ENCODE peak calls at places on chromosomes 4 and X, in seven cellular contexts. F is HCT116; J is tibial nerve; A is kidney; V is CD8-positive, alpha-beta memory T cell; N is right cardiac atrium; M is endothelial cell of umbilical vein. R is an unnamed sample. For H3K9me3, the result is how much of the 10 kb centered on the place peaks cover.

GRCh38 chr4:158914178-158914577 is 145.4 kb downstream of the FNIP2 start:
- DNase-seq in F (no peak), J (no peak), A (no peak), V (no peak), N (no peak), M (peak), R (no peak)

GRCh38 chr4:140237616-140238352 is 83.8 kb upstream of the MAML3 start:
- DNase-seq in F (no peak), J (peak), A (peak), V (no peak), N (peak), M (peak), R (no peak)

GRCh38 chr4:80033581-80033980 is 39.4 kb downstream of the ANTXR2 start:
- DNase-seq in F (no peak), J (no peak), A (no peak), V (no peak), N (no peak), M (no peak), R (no peak)

GRCh38 chr4:1408418-1408817 is 2.2 kb upstream of the NKX1-1 start:
- DNase-seq in F (no peak), J (no peak), A (no peak), V (no peak), N (peak), M (no peak), R (no peak)

GRCh38 chr4:143358923-143359694 is 22.4 kb downstream of the GAB1 start:
- DNase-seq in F (no peak), J (no peak), A (peak), V (no peak), N (no peak), M (peak), R (no peak)

GRCh38 chr4:78656968-78657445 is 105.4 kb downstream of the ANXA3 start:
- DNase-seq in F (no peak), J (no peak), A (no peak), V (no peak), N (no peak), M (peak), R (no peak)

GRCh38 chr4:160235771-160236170 is 1132.9 kb downstream of the RAPGEF2 start:
- DNase-seq in F (no peak), J (no peak), A (no peak), V (no peak), N (no peak), M (no peak), R (no peak)

GRCh38 chr4:1711055-1711905 is 839 bp downstream of the SLBP start:
- DNase-seq in F (no peak), J (no peak), A (peak), V (peak), N (peak), M (peak), R (peak)

GRCh38 chrX:129925305-129926092 is 19.5 kb downstream of the UTP14A start:
- DNase-seq in F (peak), J (peak), A (no peak), V (peak), N (peak), M (peak), R (peak)

GRCh38 chrX:53294024-53294648 is 12.8 kb upstream of the IQSEC2 start:
- DNase-seq in F (no peak), J (no peak), A (peak), V (no peak), N (no peak), M (peak), R (no peak)

GRCh38 chr4:8478801-8479744 is 38.5 kb downstream of the TRMT44 start:
- DNase-seq in F (no peak), J (no peak), A (no peak), V (no peak), N (no peak), M (no peak), R (no peak)

GRCh38 chr4:40046311-40046980 is 10.2 kb upstream of the N4BP2 start:
- DNase-seq in F (no peak), J (no peak), A (no peak), V (no peak), N (no peak), M (peak), R (no peak)

GRCh38 chr4:28730304-28730703 is 1869.7 kb downstream of the STIM2 start:
- DNase-seq in F (no peak), J (no peak), A (no peak), V (no peak), N (no peak), M (no peak), R (no peak)

GRCh38 chrX:133715715-133716114 is 269.7 kb downstream of the GPC3 start:
- DNase-seq in F (no peak), J (no peak), A (no peak), V (no peak), N (no peak), M (no peak), R (no peak)

GRCh38 chrX:91414710-91415109 is 19.9 kb upstream of the PABPC5 start:
- DNase-seq in F (no peak), J (no peak), A (no peak), V (no peak), N (no peak), M (no peak), R (no peak)

GRCh38 chr4:153075836-153076235 is 128.4 kb upstream of the TRIM2 start:
- DNase-seq in F (no peak), J (no peak), A (no peak), V (no peak), N (no peak), M (no peak), R (no peak)

GRCh38 chrX:32530802-32531403 is 680.4 kb downstream of the DMD start:
- DNase-seq in F (no peak), J (no peak), A (no peak), V (no peak), N (no peak), M (peak), R (no peak)

GRCh38 chr4:5964030-5964429 is 54.2 kb downstream of the C4orf50 start:
- DNase-seq in F (no peak), J (no peak), A (no peak), V (no peak), N (no peak), M (no peak), R (no peak)

GRCh38 chrX:45767021-45767491 is 566.4 kb upstream of the DIPK2B start:
- DNase-seq in F (no peak), J (no peak), A (no peak), V (no peak), N (no peak), M (peak), R (no peak)

GRCh38 chrX:330726-331144 is 12.1 kb upstream of the GTPBP6 start:
- DNase-seq in F (no peak), J (no peak), A (peak), V (no peak), N (no peak), M (no peak), R (no peak)

GRCh38 chr4:61478340-61478739 is 278.2 kb downstream of the ADGRL3 start:
- DNase-seq in F (no peak), J (no peak), A (no peak), V (no peak), N (no peak), M (no peak), R (no peak)

GRCh38 chr4:61561028-61561427 is 360.9 kb downstream of the ADGRL3 start:
- DNase-seq in F (no peak), J (no peak), A (no peak), V (no peak), N (no peak), M (no peak), R (no peak)

GRCh38 chrX:53048169-53049126 is at the start of gene GPR173:
- DNase-seq in F (no peak), J (peak), A (peak), V (no peak), N (peak), M (peak), R (no peak)

GRCh38 chr4:68373513-68373912 is 23.6 kb upstream of the YTHDC1 start:
- DNase-seq in F (no peak), J (peak), A (peak), V (peak), N (peak), M (peak), R (peak)

GRCh38 chr4:86891785-86892638 is at the start of gene C4orf36:
- DNase-seq in F (peak), J (peak), A (peak), V (no peak), N (peak), M (peak), R (peak)

GRCh38 chrX:118226060-118226428 is 109.4 kb upstream of the KLHL13 start:
- DNase-seq in F (no peak), J (no peak), A (no peak), V (no peak), N (no peak), M (peak), R (no peak)

GRCh38 chr4:119300072-119300387 is 21.9 kb downstream of the FABP2 start:
- DNase-seq in F (no peak), J (no peak), A (peak), V (peak), N (peak), M (peak), R (no peak)

GRCh38 chrX:132467029-132467428 is 21.8 kb downstream of the MBNL3 start:
- DNase-seq in F (no peak), J (no peak), A (no peak), V (no peak), N (no peak), M (no peak), R (no peak)

GRCh38 chr4:2322227-2322626 is 60.3 kb upstream of the MXD4 start:
- DNase-seq in F (no peak), J (no peak), A (peak), V (no peak), N (no peak), M (no peak), R (no peak)

GRCh38 chrX:53188763-53189162 is 36.2 kb downstream of the KDM5C start:
- DNase-seq in F (no peak), J (no peak), A (no peak), V (no peak), N (no peak), M (no peak), R (no peak)

GRCh38 chr4:128310266-128310697 is 22.7 kb upstream of the PGRMC2 start:
- DNase-seq in F (no peak), J (no peak), A (no peak), V (no peak), N (peak), M (no peak), R (no peak)

GRCh38 chrX:40145001-40145631 is 47.4 kb upstream of the BCOR start:
- DNase-seq in F (no peak), J (no peak), A (no peak), V (no peak), N (peak), M (no peak), R (no peak)

GRCh38 chr4:140595065-140595464 is 26.3 kb upstream of the UCP1 start:
- DNase-seq in F (peak), J (no peak), A (no peak), V (no peak), N (no peak), M (peak), R (no peak)

GRCh38 chr4:7281316-7282093 is 89.2 kb downstream of the SORCS2 start:
- DNase-seq in F (no peak), J (no peak), A (no peak), V (no peak), N (no peak), M (no peak), R (no peak)

GRCh38 chr4:47786958-47787370 is 50.9 kb downstream of the CORIN start:
- DNase-seq in F (no peak), J (no peak), A (no peak), V (no peak), N (no peak), M (no peak), R (no peak)

DNA sequence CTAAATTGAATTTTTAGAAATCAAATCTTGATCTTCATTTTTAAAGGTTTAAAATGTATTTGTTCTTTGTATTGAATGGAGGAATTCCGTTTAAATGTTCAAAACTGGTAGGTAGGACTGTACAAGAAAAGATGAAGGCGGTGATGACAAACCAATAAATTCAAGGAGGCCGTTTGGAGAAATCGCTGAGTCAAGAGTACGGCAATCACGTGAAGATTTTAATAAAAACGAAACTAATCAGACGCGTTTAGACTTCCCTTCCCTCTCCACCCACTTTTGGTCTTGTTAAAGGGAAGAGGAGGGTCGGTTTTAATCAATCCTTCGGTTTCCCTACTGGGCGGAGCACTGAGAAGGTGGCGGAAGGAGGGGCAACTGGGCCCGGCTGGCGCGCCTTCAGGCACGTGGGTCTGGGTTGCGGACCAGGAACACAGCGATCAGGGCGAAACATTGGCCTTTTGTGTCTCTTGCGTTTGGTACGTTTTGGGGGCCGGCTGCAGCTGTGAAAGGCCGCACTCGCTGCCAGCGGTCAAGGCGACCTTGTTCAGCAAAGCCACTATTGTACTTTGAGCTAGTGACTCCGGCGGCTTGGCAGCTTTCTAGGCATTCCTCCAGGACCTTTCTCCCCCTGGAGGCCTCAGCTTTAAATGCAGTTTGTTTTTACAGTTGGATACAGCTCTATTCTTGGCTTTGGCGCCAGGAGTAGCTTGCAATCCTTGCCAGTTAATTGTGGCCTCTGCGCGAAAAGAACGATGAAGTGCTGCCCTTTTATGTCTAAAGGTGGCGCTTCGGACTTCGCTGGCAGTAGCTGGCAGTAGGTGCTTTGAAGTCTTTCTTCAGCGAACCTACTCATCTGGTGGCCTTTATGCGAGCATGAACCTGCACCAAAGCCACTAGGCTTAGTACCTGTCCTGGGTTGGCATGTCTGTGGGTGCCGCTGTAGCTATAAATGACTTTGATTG is 16.7 kb upstream of the LAMP2 start:
- DNase-seq in F (peak), J (peak), A (peak), V (peak), N (peak), M (peak), R (peak)
- H3K4me3 ChIP-seq in F (peak), J (peak), A (peak), V (peak), N (peak), M (peak), R (peak)

DNA sequence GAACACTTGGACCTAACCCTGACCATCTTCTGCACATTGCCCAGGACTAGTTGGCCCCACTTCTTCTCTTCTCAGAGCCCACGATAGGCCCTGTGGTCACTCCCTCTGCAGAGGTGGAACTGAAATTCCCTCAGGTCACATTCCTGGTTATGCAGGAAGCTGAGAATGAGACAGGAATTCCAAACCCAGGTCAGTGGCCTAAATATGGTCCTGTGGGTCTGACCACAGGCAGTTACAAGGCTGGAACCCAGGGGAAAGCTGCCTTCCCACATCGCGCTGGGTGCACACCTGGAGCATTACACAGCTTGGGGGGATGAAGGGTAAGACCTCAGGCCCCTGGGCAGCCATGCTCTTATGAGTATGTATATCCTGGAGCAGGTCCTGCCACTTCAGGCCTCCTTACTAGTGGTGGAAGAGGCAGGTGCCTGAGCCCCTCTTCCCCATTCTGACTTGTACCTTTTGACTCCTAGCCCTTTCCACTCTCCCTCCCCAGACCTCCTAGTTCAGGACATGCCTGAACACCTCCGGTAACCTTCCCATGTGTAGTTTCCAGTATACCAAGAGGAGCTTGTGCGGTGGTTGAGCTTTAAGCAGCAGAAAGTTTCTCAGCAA is 173.5 kb downstream of the ASMT start:
- DNase-seq in F (no peak), J (no peak), A (no peak), V (no peak), N (no peak), M (no peak), R (no peak)
- H3K9me3 ChIP-seq in F (under half), J (half or more), A (under half), V (under half), N (under half), M (under half), R (under half)

GRCh38 chr4:42237451-42237850 is 85.0 kb upstream of the BEND4 start:
- DNase-seq in F (no peak), J (no peak), A (no peak), V (no peak), N (no peak), M (no peak), R (no peak)
- H3K4me3 ChIP-seq in F (no peak), J (no peak), A (no peak), V (no peak), N (no peak), M (no peak), R (no peak)

DNA sequence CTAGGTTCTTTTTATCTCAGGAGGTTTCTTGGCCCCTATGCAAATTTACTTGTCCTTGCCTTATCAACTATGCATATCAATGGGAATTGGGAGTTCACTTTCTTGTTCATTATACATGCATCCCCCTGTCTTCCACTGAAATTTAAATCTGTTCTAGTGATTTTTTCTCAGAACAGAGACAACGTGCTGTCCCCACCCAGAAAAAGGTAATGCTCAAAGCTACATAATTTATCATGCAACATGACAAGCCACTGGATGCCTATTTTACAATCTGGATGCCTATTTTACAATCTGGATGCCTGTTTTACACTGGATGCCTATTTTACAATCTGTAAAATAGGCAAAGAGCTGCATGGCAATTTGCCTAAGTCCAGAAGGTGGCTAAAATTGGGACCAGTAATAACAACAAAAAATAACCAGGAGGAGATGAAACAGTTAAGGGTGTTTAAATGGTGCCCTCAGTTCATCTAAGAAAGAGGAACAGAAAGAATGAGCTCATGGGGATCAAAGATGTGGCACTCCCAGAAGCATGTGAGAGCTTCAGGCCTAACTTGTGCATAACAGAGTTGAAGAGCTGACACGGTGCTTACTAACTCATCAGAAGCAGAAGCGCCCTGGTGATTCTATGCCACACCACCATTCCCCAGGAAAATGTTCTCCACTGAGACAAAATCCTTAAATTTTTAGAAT is 537.9 kb upstream of the BOD1L1 start:
- DNase-seq in F (no peak), J (no peak), A (no peak), V (no peak), N (no peak), M (no peak), R (no peak)
- H3K9me3 ChIP-seq in F (under half), J (under half), A (under half), V (under half), N (under half), M (under half), R (under half)

DNA sequence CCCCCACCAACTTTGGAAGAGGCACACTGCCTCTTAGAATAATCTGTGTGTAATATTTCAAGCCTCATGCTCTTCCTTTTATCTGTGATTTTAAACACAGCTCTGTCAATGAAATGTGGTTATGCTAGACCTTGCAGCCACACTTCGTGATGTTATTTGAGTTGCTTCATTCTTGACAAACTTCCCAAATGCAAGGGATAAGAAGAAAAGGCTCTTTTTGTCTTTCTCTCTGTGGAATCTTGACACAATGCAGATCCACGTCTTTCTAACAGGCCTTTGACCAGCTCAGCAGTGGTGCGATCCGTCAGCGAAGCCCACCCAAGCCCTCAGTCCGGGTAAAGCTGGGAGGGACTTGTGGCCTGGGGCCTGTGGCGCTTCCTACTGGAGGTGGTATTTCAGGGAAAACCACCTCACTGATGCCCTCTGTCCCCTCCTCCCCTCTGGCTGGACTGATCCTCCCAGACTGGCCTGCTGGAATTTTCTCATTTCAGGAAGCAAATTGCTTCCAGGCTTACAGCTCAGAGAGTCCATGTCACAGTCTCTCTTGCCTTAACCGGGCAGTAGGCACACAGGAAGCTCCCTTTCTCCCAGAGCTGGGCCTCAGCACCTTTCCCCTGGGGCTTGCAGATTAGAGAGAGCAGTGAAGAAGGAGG is 19.5 kb upstream of the CCKAR start:
- DNase-seq in F (no peak), J (no peak), A (no peak), V (no peak), N (no peak), M (no peak), R (no peak)
- H3K4me3 ChIP-seq in F (no peak), J (no peak), A (no peak), V (no peak), N (no peak), M (no peak), R (no peak)

GRCh38 chr4:91064157-91064853 is 937.1 kb downstream of the CCSER1 start:
- DNase-seq in F (peak), J (no peak), A (peak), V (no peak), N (no peak), M (peak), R (no peak)
- H3K9me3 ChIP-seq in F (under half), J (under half), A (under half), V (under half), N (under half), M (under half), R (under half)

R was measured in effector memory CD4-positive, alpha-beta T cell.